ENCODE peak calls at places on chromosomes 2 and 18, in four cellular contexts. Y is breast epithelium, U is HCT116, F is stomach. N is an unnamed sample.

GRCh38 chr2:211487746-211488145 is 931.3 kb downstream of the CPS1 start:
- DNase-seq in Y (no peak), U (no peak), F (no peak), N (no peak)

GRCh38 chr2:179915395-179915992 is 54.1 kb upstream of the ZNF385B start:
- DNase-seq in Y (no peak), U (no peak), F (no peak), N (no peak)

GRCh38 chr2:112881217-112882000 is 29.6 kb upstream of the IL37 start:
- DNase-seq in Y (no peak), U (peak), F (no peak), N (no peak)

GRCh38 chr18:58392336-58393000 is 236.4 kb downstream of the ALPK2 start:
- DNase-seq in Y (no peak), U (no peak), F (no peak), N (no peak)

GRCh38 chr2:234588054-234588430 is 91.2 kb upstream of the ARL4C start:
- DNase-seq in Y (no peak), U (no peak), F (no peak), N (no peak)

GRCh38 chr18:58552057-58552461 is 76.8 kb downstream of the ALPK2 start:
- DNase-seq in Y (no peak), U (no peak), F (no peak), N (no peak)

GRCh38 chr2:105766300-105766866 is 21.7 kb downstream of the NCK2 start:
- DNase-seq in Y (no peak), U (no peak), F (no peak), N (no peak)

GRCh38 chr2:162317910-162318279 is 589 bp downstream of the IFIH1 start:
- DNase-seq in Y (no peak), U (no peak), F (peak), N (peak)

DNA sequence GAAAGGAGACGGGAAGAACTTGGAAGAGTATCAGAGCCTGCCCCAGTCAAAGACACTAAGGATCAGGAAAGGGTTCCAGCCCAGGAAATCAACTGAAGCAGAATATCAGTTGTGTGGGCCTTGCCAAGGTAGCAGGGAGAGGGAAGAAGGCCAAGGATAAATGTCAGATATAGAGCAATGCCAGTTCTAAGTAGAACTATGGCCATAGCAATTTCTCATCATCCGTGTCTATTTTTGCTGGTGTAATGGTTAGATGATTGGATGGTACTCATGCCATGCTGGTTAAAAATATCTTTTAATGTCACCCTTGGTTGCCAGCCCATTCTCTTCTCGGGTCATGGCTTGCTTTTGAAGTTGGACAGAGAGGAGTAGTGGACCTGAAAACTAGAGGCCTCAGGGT is 41.9 kb downstream of the MAIP1 start:
- DNase-seq in Y (no peak), U (no peak), F (no peak), N (no peak)
- TF ChIP-seq POLR2A in Y (no peak), U (no peak), F (no peak), N (no peak)

GRCh38 chr2:196268022-196268421 is 96.6 kb upstream of the STK17B start:
- DNase-seq in Y (no peak), U (no peak), F (no peak), N (no peak)
- TF ChIP-seq POLR2A in Y (no peak), U (no peak), F (no peak), N (no peak)

GRCh38 chr2:69177063-69177771 is 164.2 kb downstream of the ANTXR1 start:
- DNase-seq in Y (no peak), U (no peak), F (peak), N (no peak)

GRCh38 chr2:69175795-69176715 is 163.1 kb downstream of the ANTXR1 start:
- DNase-seq in Y (no peak), U (no peak), F (no peak), N (no peak)

GRCh38 chr2:69180227-69180626 is 167.2 kb downstream of the ANTXR1 start:
- DNase-seq in Y (no peak), U (no peak), F (no peak), N (no peak)

GRCh38 chr2:69180974-69181373 is 168.0 kb downstream of the ANTXR1 start:
- DNase-seq in Y (no peak), U (no peak), F (no peak), N (no peak)

DNA sequence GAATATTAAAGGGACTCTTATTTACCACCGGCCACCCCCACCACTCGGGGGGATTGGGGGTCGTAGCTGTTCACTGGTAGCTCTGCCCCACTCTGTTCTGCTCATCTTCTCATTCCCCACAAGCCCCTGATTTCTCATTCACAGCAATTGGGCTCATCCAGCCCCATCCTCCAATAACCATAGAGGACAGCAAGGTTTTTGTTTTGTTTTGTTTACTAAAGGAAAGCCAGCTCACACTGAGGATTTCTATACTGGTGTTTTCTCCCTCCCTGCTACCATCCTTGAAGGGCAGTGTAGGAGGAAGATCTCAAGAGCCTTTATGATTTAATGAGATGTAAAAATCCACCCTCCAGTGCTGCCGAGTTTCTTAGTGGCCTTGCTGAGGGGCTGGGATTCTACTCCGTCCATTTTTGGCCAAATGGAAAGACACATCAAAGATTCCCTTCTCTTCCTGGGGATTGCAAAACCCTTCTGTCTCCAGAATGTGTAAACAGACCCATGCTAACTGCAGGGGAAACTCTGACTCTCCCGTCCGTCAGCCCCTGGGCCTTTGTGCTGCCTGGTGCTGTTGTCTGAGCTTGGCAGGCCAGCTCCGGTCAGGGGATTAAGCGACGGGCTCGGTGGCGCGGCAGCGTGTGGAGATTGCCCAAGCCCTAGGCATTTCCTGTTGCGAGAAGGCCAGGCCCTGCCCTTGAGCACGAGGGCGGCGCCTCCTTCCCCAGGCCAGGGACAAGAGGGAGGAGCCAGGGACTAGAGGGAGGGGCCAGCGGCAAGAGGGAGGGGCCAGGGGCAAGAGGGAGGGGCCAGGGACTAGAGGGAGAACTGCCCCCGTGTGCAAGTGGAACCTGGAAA is 165.0 kb downstream of the ANTXR1 start:
- DNase-seq in Y (no peak), U (peak), F (peak), N (peak)
- TF ChIP-seq POLR2A in Y (no peak), U (no peak), F (no peak), N (peak)

GRCh38 chr2:20650412-20650879 is 452 bp downstream of the HS1BP3 start:
- DNase-seq in Y (no peak), U (no peak), F (no peak), N (no peak)

GRCh38 chr2:20651731-20652099 is 817 bp upstream of the HS1BP3 start:
- DNase-seq in Y (no peak), U (no peak), F (no peak), N (no peak)

GRCh38 chr2:20652141-20652540 is 1.2 kb upstream of the HS1BP3 start:
- DNase-seq in Y (no peak), U (no peak), F (no peak), N (no peak)

GRCh38 chr2:20649586-20650375 is 1.1 kb downstream of the HS1BP3 start:
- DNase-seq in Y (no peak), U (no peak), F (no peak), N (peak)

DNA sequence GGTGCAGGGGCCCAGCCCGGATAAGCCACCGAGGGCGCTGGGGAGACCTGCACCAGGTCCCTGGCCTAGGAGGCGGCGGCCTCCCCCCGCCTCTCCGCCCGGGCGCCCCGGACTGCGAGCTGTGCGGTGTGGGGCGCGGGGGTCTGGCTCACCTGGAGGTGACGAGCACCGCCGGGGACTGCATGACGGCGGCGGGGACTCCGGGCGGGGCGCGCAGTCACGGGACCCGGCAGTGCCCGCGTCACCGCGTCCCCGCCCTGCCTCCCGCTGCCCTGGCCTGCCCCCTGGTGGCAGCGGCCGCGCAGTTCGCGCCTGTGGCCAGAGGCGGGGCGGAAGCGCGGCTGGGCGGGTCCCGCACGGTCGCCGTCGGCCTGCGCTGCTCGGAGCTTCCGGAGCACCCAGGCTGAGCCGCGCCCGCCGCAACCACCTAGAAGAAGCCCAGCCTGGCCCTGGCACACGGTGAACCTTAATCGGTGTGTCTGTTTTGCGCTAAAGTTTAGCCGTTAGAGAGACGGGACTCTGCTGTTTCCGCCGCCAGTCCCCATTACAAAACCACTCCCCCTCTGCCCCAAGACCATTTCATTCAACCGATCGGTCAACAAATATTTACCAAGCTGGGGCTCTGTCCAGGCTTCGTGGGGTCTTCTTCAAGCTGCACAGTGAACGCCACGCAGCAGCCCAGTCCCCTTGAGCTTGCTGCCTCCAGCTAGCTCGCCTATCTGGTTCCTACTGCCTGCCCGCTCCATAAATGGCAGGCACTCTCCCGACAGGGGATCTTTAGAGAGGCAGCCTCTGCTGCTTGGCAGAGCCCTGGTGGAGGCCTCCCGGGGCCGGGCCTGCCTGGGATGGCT is at the start of gene HS1BP3:
- DNase-seq in Y (peak), U (peak), F (peak), N (peak)
- TF ChIP-seq POLR2A in Y (peak), U (peak), F (peak), N (peak)

GRCh38 chr18:7011142-7011541 is 106.5 kb downstream of the LAMA1 start:
- DNase-seq in Y (no peak), U (no peak), F (no peak), N (no peak)
- TF ChIP-seq POLR2A in Y (no peak), U (no peak), F (no peak), N (no peak)

DNA sequence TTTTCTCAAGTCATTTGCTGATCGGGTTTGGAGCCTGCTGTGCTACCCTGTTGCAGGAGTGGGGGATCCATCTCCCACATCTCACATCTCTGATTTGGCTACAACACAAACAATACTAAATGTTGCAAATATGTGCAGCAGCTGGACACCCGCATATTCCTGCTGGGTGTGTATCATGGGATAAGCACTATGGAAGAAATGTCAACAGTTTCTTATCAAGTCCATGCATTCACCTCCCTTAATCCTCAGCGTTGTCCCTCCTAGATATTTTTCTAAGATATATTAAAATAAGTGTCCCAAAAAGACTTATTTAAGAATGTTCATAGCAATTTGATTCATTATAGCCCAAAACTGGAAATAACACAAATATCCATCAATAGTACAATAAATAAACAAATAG is 303.7 kb downstream of the TRIB2 start:
- DNase-seq in Y (no peak), U (no peak), F (no peak), N (no peak)
- TF ChIP-seq POLR2A in Y (no peak), U (no peak), F (no peak), N (no peak)

GRCh38 chr2:163752252-163752651 is 16.4 kb upstream of the FIGN start:
- DNase-seq in Y (no peak), U (no peak), F (no peak), N (no peak)

GRCh38 chr2:163751696-163752095 is 15.9 kb upstream of the FIGN start:
- DNase-seq in Y (no peak), U (no peak), F (no peak), N (no peak)

GRCh38 chr2:163753721-163754120 is 17.9 kb upstream of the FIGN start:
- DNase-seq in Y (no peak), U (no peak), F (no peak), N (no peak)

GRCh38 chr2:163748420-163748819 is 12.6 kb upstream of the FIGN start:
- DNase-seq in Y (no peak), U (no peak), F (no peak), N (no peak)
- TF ChIP-seq POLR2A in Y (no peak), U (no peak), F (no peak), N (no peak)

GRCh38 chr2:127674241-127675209 is 805 bp downstream of the LIMS2 start:
- DNase-seq in Y (peak), U (no peak), F (peak), N (peak)
- TF ChIP-seq POLR2A in Y (no peak), U (no peak), F (no peak), N (no peak)